ENCODE peak calls at places on chromosomes 11 and 22, in six cellular contexts. F is NCI-H1092 treated with DMSO at 0.1 percent for 48 hours, K is prostate gland, N is left colon, J is Ammon's horn, E is bronchial epithelial cell. Y is an unnamed sample.

GRCh38 chr11:17924713-17925112 is 88.1 kb downstream of the SERGEF start:
- DNase-seq in F (no peak), N (no peak), E (no peak), J (no peak), K (no peak), Y (no peak)

GRCh38 chr22:24952837-24953293 is 349 bp downstream of the KIAA1671 start:
- DNase-seq in N (peak), F (peak), E (peak), K (peak), J (peak), Y (peak)

GRCh38 chr11:105168457-105168856 is 28.9 kb upstream of the CARD18 start:
- DNase-seq in F (no peak), J (no peak), K (no peak), N (no peak), E (peak), Y (peak)

GRCh38 chr11:61918251-61919112 is 1.1 kb upstream of the RAB3IL1 start:
- DNase-seq in N (peak), K (no peak), J (no peak), E (no peak), F (no peak), Y (no peak)

GRCh38 chr22:31019276-31019930 is 50.3 kb downstream of the TUG1 start:
- DNase-seq in N (no peak), F (no peak), J (no peak), K (no peak), E (no peak), Y (no peak)

GRCh38 chr11:73221451-73221850 is 3.4 kb downstream of the P2RY2 start:
- DNase-seq in K (no peak), J (no peak), F (no peak), E (no peak), N (no peak), Y (no peak)

GRCh38 chr11:83682645-83682973 is 396.4 kb upstream of the CCDC90B start:
- DNase-seq in J (no peak), F (no peak), N (no peak), E (no peak), K (no peak), Y (no peak)

GRCh38 chr11:94563176-94563847 is 3.9 kb upstream of the PIWIL4 start:
- DNase-seq in F (no peak), N (no peak), J (peak), K (no peak), E (peak), Y (peak)

GRCh38 chr11:117071344-117071787 is 26.9 kb downstream of the SIK3 start:
- DNase-seq in E (no peak), N (peak), J (peak), F (peak), K (peak), Y (no peak)

GRCh38 chr11:121067912-121068652 is 33.0 kb upstream of the TECTA start:
- DNase-seq in F (no peak), N (peak), J (no peak), E (no peak), K (no peak), Y (no peak)

GRCh38 chr22:36238348-36239149 is 778 bp downstream of the APOL2 start:
- DNase-seq in J (peak), K (peak), E (no peak), N (peak), F (peak), Y (no peak)

GRCh38 chr22:20885557-20886323 is 26.9 kb downstream of the SNAP29 start:
- DNase-seq in J (peak), E (peak), N (peak), F (peak), K (peak), Y (peak)

GRCh38 chr11:118488480-118489109 is 38.7 kb upstream of the TTC36 start:
- DNase-seq in E (peak), F (peak), N (peak), K (peak), J (peak), Y (peak)

GRCh38 chr11:2577071-2578005 is 122.5 kb downstream of the KCNQ1OT1 start:
- DNase-seq in K (no peak), J (no peak), N (peak), F (no peak), E (no peak), Y (no peak)

GRCh38 chr11:84580338-84580737 is 1046.8 kb downstream of the DLG2 start:
- DNase-seq in F (peak), J (no peak), N (no peak), K (no peak), E (no peak), Y (no peak)

GRCh38 chr11:8063319-8063718 is 17.7 kb upstream of the TUB start:
- DNase-seq in K (no peak), J (no peak), N (no peak), E (no peak), F (no peak), Y (no peak)

GRCh38 chr11:83044958-83045712 is 26.6 kb downstream of the RAB30 start:
- DNase-seq in E (peak), N (no peak), F (peak), J (no peak), K (no peak), Y (peak)